ENCODE peak calls at places on chromosomes 12 and 14, in four cellular contexts. G is hepatocyte, T is OCI-LY7, D is neural progenitor cell. X is an unnamed sample.

GRCh38 chr14:101108579-101109346 is 205.2 kb upstream of the RTL1 start:
- DNase-seq in G (no peak), T (no peak), D (no peak), X (no peak)

GRCh38 chr12:52615912-52616311 is 2.4 kb downstream of the KRT73 start:
- DNase-seq in G (no peak), T (no peak), D (no peak), X (no peak)

GRCh38 chr12:52221912-52222457 is 11.1 kb upstream of the KRT7 start:
- DNase-seq in G (peak), T (peak), D (peak), X (peak)

GRCh38 chr12:85281947-85282312 is 1.9 kb downstream of the ALX1 start:
- DNase-seq in G (no peak), T (no peak), D (peak), X (no peak)

GRCh38 chr12:52059582-52060497 is 8.6 kb downstream of the NR4A1 start:
- DNase-seq in G (peak), T (peak), D (no peak), X (no peak)

GRCh38 chr14:89858084-89858483 is 96.4 kb downstream of the EFCAB11 start:
- DNase-seq in G (peak), T (no peak), D (no peak), X (no peak)

GRCh38 chr14:74257988-74258704 is 18.9 kb downstream of the VSX2 start:
- DNase-seq in G (no peak), T (no peak), D (peak), X (no peak)

GRCh38 chr12:102568151-102568815 is 87.9 kb upstream of the IGF1 start:
- DNase-seq in G (no peak), T (no peak), D (no peak), X (no peak)

GRCh38 chr14:78902010-78902623 is 731.9 kb downstream of the NRXN3 start:
- DNase-seq in G (peak), T (peak), D (peak), X (peak)

GRCh38 chr14:99146991-99147740 is 124.8 kb downstream of the BCL11B start:
- DNase-seq in G (no peak), T (no peak), D (no peak), X (no peak)

GRCh38 chr12:130715996-130716917 is at the start of gene RIMBP2:
- DNase-seq in G (peak), T (no peak), D (peak), X (no peak)

GRCh38 chr12:26345471-26346003 is 150.2 kb downstream of the SSPN start:
- DNase-seq in G (no peak), T (no peak), D (no peak), X (no peak)

GRCh38 chr12:58668831-58669230 is 251.5 kb downstream of the LRIG3 start:
- DNase-seq in G (no peak), T (no peak), D (no peak), X (no peak)

GRCh38 chr12:90174198-90174510 is 465.5 kb upstream of the ATP2B1 start:
- DNase-seq in G (no peak), T (no peak), D (no peak), X (peak)

GRCh38 chr12:125089626-125090025 is 24.4 kb downstream of the AACS start:
- DNase-seq in G (no peak), T (no peak), D (no peak), X (no peak)

GRCh38 chr14:39734306-39734705 is 302.1 kb upstream of the FBXO33 start:
- DNase-seq in G (no peak), T (no peak), D (no peak), X (no peak)

GRCh38 chr14:72146241-72146640 is 214.0 kb downstream of the RGS6 start:
- DNase-seq in G (no peak), T (no peak), D (no peak), X (no peak)

GRCh38 chr12:49089831-49090773 is 4.5 kb downstream of the DHH start:
- DNase-seq in G (peak), T (peak), D (peak), X (peak)

GRCh38 chr12:61646639-61647038 is 613.6 kb upstream of the USP15 start:
- DNase-seq in G (no peak), T (no peak), D (peak), X (no peak)

GRCh38 chr12:101857043-101857558 is 20.3 kb upstream of the DRAM1 start:
- DNase-seq in G (peak), T (no peak), D (no peak), X (peak)

GRCh38 chr12:52041695-52042123 is 9.5 kb upstream of the NR4A1 start:
- DNase-seq in G (peak), T (peak), D (peak), X (no peak)

GRCh38 chr12:110698171-110698902 is 9.4 kb upstream of the HVCN1 start:
- DNase-seq in G (peak), T (peak), D (peak), X (peak)

GRCh38 chr14:92905667-92906066 is 17.3 kb upstream of the CHGA start:
- DNase-seq in G (no peak), T (no peak), D (no peak), X (no peak)

GRCh38 chr12:15629761-15630160 is 159.4 kb downstream of the EPS8 start:
- DNase-seq in G (no peak), T (no peak), D (no peak), X (peak)

GRCh38 chr14:72621387-72622065 is 272.4 kb downstream of the DPF3 start:
- DNase-seq in G (no peak), T (no peak), D (no peak), X (no peak)

GRCh38 chr14:80275208-80275850 is 64.0 kb upstream of the DIO2 start:
- DNase-seq in G (no peak), T (no peak), D (no peak), X (no peak)

GRCh38 chr12:49961993-49962764 is 507 bp downstream of the AQP5 start:
- DNase-seq in G (no peak), T (no peak), D (peak), X (no peak)

GRCh38 chr12:75606921-75607320 is 95.5 kb upstream of the KRR1 start:
- DNase-seq in G (no peak), T (no peak), D (no peak), X (no peak)

GRCh38 chr12:90831712-90832111 is 123.3 kb downstream of the CCER1 start:
- DNase-seq in G (no peak), T (no peak), D (no peak), X (no peak)

GRCh38 chr14:99671230-99672224 is 12.6 kb upstream of the CYP46A1 start:
- DNase-seq in G (peak), T (no peak), D (peak), X (no peak)

GRCh38 chr12:121980211-121980891 is 41.3 kb upstream of the BCL7A start:
- DNase-seq in G (no peak), T (peak), D (no peak), X (no peak)

GRCh38 chr12:113174461-113175384 is 10.6 kb downstream of the DDX54 start:
- DNase-seq in G (peak), T (peak), D (peak), X (peak)

GRCh38 chr14:90960818-90961217 is 99.6 kb downstream of the RPS6KA5 start:
- DNase-seq in G (no peak), T (no peak), D (no peak), X (no peak)

GRCh38 chr14:90963343-90963742 is 97.1 kb downstream of the RPS6KA5 start:
- DNase-seq in G (no peak), T (no peak), D (no peak), X (no peak)

GRCh38 chr14:90962505-90962904 is 97.9 kb downstream of the RPS6KA5 start:
- DNase-seq in G (no peak), T (no peak), D (no peak), X (no peak)

GRCh38 chr14:90956273-90956672 is 104.2 kb downstream of the RPS6KA5 start:
- DNase-seq in G (no peak), T (no peak), D (no peak), X (no peak)

GRCh38 chr14:90959344-90959743 is 101.1 kb downstream of the RPS6KA5 start:
- DNase-seq in G (no peak), T (no peak), D (no peak), X (no peak)
- TF ChIP-seq EZH2phosphoT487 in G (no peak), T (no peak), D (no peak), X (no peak)

DNA sequence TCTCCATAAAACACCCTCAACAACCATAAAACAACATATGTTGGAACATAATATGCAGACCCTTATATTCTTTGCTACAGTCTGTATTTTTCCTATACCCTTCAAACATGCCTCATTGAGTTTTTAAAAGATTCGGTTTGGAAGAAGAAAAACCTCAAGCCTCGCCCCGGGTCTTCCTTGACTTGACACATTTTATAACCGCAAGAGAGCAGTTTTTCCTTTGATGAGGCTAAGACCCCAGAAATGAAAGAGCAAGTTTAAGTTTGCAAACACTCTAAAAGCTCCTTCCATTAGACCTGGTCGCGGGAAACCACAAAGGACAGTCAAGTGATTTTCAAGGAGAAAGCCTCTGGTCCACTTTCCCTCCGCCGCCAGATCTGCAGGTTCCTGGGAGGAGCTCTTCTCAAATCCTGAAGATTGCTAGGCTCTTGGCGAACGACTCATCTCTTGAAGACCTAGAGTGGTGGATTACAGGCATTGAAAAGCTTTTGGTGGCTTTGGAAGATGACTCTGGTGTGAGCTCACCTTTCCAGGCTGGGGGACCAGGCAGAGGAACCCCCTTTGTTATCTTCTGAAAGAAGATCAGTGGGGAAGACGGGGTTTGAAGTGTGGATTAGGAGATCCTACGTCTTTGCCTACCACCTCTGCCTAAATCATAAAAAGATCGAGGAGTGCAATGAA is at the start of gene ASCL4:
- DNase-seq in G (no peak), T (no peak), D (peak), X (no peak)
- H3K4me2 ChIP-seq in G (peak), T (no peak), D (peak), X (no peak)

DNA sequence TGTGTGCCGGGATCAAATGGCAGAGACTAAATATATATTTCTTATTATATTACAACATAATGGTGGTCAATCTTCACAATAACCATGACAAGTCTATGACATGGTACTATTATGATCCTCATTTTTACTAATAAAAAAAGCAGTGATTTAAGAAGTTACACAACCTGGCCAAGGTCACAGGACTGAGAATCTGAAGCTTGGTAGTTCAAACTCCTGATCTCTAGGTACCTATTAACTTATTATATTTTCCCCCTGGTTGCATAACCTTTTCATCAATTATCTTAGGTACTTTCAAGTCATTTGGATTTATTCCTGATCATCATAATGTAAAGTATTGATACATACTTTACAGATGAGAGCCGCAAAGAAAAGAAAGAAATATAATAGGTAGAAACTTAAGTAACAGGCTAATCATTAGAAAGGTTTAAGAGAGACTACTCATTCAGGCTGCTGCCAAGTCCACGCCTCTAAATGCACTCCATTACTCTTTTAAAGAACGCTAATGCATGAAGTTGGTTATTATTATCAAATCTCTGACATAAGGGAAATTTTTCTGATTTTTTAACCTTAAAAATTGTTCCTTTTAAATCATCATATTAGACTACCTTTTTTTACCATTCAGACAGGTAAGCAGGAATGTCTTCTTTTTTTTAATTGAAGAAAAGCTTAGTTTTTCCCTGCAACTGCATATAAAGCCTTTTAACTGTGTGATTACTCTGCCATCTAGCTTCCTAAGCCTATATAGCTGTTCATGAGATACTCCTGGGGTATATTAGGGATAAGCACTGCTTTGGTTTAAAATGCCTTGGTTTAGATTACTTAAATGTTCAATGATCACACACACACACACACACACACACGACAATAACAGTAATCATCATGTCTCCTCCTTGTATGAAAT is 35.6 kb downstream of the RPS29 start:
- DNase-seq in G (no peak), T (peak), D (peak), X (peak)
- TF ChIP-seq EZH2phosphoT487 in G (no peak), T (no peak), D (no peak), X (no peak)

DNA sequence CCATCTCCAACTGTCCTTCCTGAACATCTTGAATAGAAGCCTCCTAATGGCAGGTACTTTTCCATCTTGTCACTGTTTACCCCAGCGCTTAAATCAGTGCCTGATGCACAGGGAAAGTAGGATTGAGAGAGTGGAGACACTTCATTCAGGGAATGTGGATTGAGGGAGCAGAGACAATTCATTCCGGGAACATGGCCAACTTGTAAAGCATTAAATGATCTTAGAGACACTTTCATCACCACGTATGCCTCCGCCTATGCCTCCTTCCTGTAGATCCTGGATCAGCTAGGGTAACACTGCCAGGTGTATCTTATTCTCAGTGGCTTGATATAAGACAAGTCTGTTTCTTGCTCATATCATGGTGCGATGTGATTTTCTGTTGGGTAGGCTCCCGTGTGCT is 67.6 kb upstream of the CSRP2 start:
- DNase-seq in G (no peak), T (no peak), D (no peak), X (no peak)
- H3K4me2 ChIP-seq in G (no peak), T (no peak), D (no peak), X (no peak)

X was measured in PC-3.